ENCODE peak calls at places on chromosomes 6 and 20, in eight cellular contexts. K, Y, B, D, W, S, I and Q are unnamed samples.

GRCh38 chr20:9490171-9490570 is 24.2 kb upstream of the LAMP5 start:
- DNase-seq in K (no peak), W (no peak), S (no peak), I (no peak), Y (no peak), D (no peak), B (no peak), Q (no peak)

GRCh38 chr20:37364927-37365272 is 19.0 kb downstream of the SRC start:
- DNase-seq in B (peak; percentile 36), S (no peak), I (peak; percentile 12), K (no peak), W (no peak), Y (no peak), D (no peak), Q (no peak)

GRCh38 chr6:17081860-17082508 is 19.9 kb upstream of the STMND1 start:
- DNase-seq in B (no peak), K (no peak), S (no peak), D (no peak), W (no peak), I (no peak), Y (no peak), Q (no peak)

GRCh38 chr20:61932199-61932592 is 133.5 kb downstream of the TAF4 start:
- DNase-seq in D (no peak), B (no peak), Y (peak; percentile 20), I (peak; percentile 39), S (no peak), W (no peak), K (no peak), Q (peak; percentile 2)

GRCh38 chr6:127347188-127347587 is 3.8 kb upstream of the ECHDC1 start:
- DNase-seq in D (no peak), Y (no peak), K (no peak), I (no peak), S (no peak), W (no peak), B (no peak), Q (no peak)

GRCh38 chr6:35798706-35799105 is 1.6 kb upstream of the CLPS start:
- DNase-seq in Y (no peak), W (no peak), B (no peak), I (no peak), D (no peak), K (no peak), S (no peak), Q (peak; percentile 52)

GRCh38 chr6:122817766-122818165 is 28.7 kb downstream of the SMPDL3A start:
- DNase-seq in I (no peak), B (no peak), D (no peak), Y (no peak), K (no peak), S (no peak), W (no peak), Q (no peak)

GRCh38 chr20:5168582-5169396 is 42.0 kb downstream of the CDS2 start:
- DNase-seq in S (no peak), Y (no peak), K (peak; percentile 17), D (no peak), W (no peak), B (peak; percentile 86), I (peak; percentile 76), Q (peak; percentile 8)

GRCh38 chr6:131317516-131317915 is 182.2 kb downstream of the AKAP7 start:
- DNase-seq in D (no peak), S (no peak), I (no peak), Y (no peak), K (no peak), B (no peak), W (no peak), Q (no peak)

GRCh38 chr20:25364180-25364788 is 26.4 kb downstream of the ABHD12 start:
- DNase-seq in W (no peak), Y (no peak), I (no peak), D (no peak), K (no peak), S (peak; percentile 28), B (peak; percentile 19), Q (no peak)

GRCh38 chr6:106783631-106784566 is 154.5 kb downstream of the QRSL1 start:
- DNase-seq in B (no peak), I (no peak), S (no peak), D (no peak), W (no peak), Y (no peak), K (no peak), Q (no peak)

DNA sequence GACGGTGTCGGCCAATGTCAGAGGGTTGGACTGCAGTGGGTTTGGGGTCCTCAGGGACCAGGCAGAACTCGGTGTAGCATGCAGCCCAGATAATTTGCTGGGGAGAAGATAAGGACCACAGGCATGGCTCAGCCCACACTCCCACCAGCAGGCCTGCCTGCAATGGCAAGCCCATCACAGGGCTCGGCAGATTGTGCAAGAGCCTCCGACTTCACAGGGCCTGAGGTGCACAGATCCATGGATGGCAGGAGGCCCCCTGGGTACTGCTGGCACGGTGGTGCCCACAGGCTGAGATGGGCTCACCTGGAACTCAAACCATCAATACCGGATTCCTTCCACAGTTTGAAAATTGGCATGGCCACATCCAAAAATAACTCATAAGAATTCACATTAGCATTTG is 180.3 kb downstream of the TTLL2 start:
- DNase-seq in Y (no peak), B (no peak), K (no peak), S (no peak), I (peak; percentile 68), W (no peak), D (no peak), Q (no peak)
- H3K27ac ChIP-seq in Y (no peak overlapping the region), B (no peak overlapping the region), K (no peak overlapping the region), S (no peak overlapping the region), I (no peak overlapping the region), W (no peak overlapping the region), D (no peak overlapping the region), Q (no peak overlapping the region)

GRCh38 chr6:21883528-21883927 is 290.0 kb downstream of the SOX4 start:
- DNase-seq in Y (no peak), I (no peak), W (no peak), B (no peak), K (no peak), S (no peak), D (no peak), Q (no peak)
- H3K27ac ChIP-seq in Y (peak overlapping the region; percentile 75), I (peak overlapping the region; percentile 48), W (no peak overlapping the region), B (no peak overlapping the region), K (no peak overlapping the region), S (no peak overlapping the region), D (no peak overlapping the region), Q (no peak overlapping the region)

GRCh38 chr20:50848341-50848808 is 53.5 kb downstream of the BCAS4 start:
- DNase-seq in I (no peak), D (no peak), S (no peak), Y (no peak), K (peak; percentile 92), W (peak; percentile 80), B (no peak), Q (peak; percentile 64)

GRCh38 chr20:50845566-50846211 is 50.8 kb downstream of the BCAS4 start:
- DNase-seq in K (no peak), Y (peak; percentile 59), D (no peak), I (no peak), W (no peak), B (no peak), S (no peak), Q (no peak)

GRCh38 chr20:50850721-50851286 is 55.9 kb downstream of the BCAS4 start:
- DNase-seq in B (peak; percentile 84), Y (no peak), W (no peak), I (no peak), D (no peak), K (no peak), S (no peak), Q (peak; percentile 48)

GRCh38 chr20:50852085-50852484 is 57.2 kb downstream of the BCAS4 start:
- DNase-seq in Y (no peak), B (peak; percentile 71), I (no peak), S (no peak), K (no peak), W (no peak), D (no peak), Q (no peak)

DNA sequence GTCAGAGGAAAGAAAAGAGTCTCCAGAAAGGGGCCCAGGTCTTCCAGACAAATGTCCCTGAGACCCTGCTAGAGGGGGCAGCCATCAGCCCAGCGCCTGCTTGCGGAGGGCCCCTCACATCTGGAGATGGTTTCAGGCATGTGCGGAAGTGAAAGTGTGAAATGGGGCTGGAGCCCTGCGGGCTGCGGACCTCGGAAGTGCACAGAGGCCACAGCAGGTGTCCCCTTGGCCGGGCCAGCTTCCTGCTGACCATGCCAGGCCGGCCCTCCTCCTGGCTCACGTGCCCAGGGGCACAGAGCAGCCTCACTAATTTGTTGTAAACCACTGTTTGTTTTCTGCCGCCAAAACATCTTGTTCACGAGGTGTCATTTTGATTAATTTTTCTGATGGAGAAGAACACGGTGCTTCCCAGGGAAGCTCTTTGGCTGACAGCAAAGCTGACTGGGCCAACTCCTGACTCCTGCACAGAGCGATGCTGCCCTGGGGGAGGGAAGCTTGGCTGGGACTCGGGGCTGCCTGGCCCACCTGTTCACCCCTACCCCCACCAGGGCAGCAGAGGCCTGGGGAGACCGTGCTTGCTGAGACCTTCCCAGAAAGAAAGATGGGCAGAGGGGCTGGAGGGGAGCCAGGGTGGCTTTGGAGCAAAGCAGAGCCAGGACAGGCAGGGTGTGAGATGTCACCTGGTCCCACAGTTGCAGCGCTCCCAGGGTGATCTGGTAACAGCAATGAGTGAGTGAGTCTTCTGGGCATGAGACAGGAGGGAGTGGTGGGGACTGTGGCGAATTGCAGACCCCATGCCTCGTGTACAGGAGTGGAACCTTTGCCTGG is 54.2 kb downstream of the BCAS4 start:
- DNase-seq in K (peak; percentile 54), W (no peak), B (peak; percentile 63), D (no peak), Y (no peak), I (no peak), S (no peak), Q (peak; percentile 73)
- H3K27ac ChIP-seq in K (peak overlapping the region; percentile 94), W (peak overlapping the region; percentile 24), B (no peak overlapping the region), D (no peak overlapping the region), Y (peak overlapping the region; percentile 57), I (no peak overlapping the region), S (no peak overlapping the region), Q (peak overlapping the region; percentile 88)

GRCh38 chr20:31676534-31677030 is 38.9 kb downstream of the COX4I2 start:
- DNase-seq in K (no peak), B (no peak), Y (no peak), I (peak; percentile 14), S (no peak), W (no peak), D (no peak), Q (no peak)

GRCh38 chr20:31675828-31676533 is 38.3 kb downstream of the COX4I2 start:
- DNase-seq in I (no peak), K (no peak), W (no peak), Y (no peak), B (no peak), D (peak; percentile 71), S (peak; percentile 39), Q (no peak)

GRCh38 chr20:31673435-31673834 is 35.7 kb downstream of the COX4I2 start:
- DNase-seq in B (no peak), I (no peak), D (no peak), W (no peak), K (no peak), S (no peak), Y (no peak), Q (no peak)

GRCh38 chr20:31674895-31675827 is 37.4 kb downstream of the COX4I2 start:
- DNase-seq in W (peak; percentile 81), B (no peak), Y (no peak), S (peak; percentile 86), D (peak; percentile 84), I (peak; percentile 85), K (peak; percentile 75), Q (no peak)

DNA sequence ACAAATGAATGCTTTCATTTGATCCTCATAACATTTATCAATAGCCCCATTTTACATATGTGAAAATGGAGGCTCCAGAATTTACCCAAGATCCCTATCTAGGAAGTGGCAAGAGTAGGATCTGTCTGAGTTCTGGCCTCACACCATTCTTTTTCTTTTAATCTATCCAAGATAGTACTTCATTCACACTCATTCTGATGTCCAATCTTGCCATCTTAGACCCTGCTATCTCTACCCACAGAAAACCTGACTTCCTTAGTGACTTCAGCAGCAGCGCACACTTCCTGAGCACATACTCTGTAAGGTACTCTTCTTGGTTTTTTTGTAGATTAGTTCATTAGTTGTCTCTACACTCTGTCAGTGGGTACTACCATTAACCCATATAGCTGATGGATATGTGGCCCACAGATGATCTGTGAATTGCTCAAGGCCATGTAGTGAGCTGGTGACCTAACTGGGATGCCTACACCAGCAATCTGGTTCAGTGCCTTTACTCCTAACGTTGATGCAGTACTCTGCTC is 36.3 kb downstream of the COX4I2 start:
- DNase-seq in S (no peak), K (no peak), B (no peak), Y (no peak), W (no peak), D (peak; percentile 38), I (no peak), Q (no peak)
- H3K27ac ChIP-seq in S (no peak overlapping the region), K (peak overlapping the region; percentile 79), B (no peak overlapping the region), Y (peak overlapping the region; percentile 91), W (peak overlapping the region; percentile 88), D (peak overlapping the region; percentile 75), I (peak overlapping the region; percentile 83), Q (peak overlapping the region; percentile 73)